ENCODE peak calls at places on chromosome 11, in seven cellular contexts. M is fibroblast of lung, X is GM23248, V is lower lobe of right lung, B is IMR-90, N is brain microvascular endothelial cell, D is colonic mucosa. O is an unnamed sample. For H3K27me3, the result is how much of the 10 kb centered on the place peaks cover.

GRCh38 chr11:109075976-109076375 is 346.0 kb upstream of the C11orf87 start:
- DNase-seq in M (no peak), X (no peak), V (no peak), B (no peak), N (no peak), D (no peak), O (no peak)

GRCh38 chr11:86931059-86931964 is 23.9 kb downstream of the FZD4 start:
- DNase-seq in M (no peak), X (no peak), V (no peak), B (peak), N (no peak), D (no peak), O (no peak)

GRCh38 chr11:18618341-18619025 is 15.7 kb downstream of the SPTY2D1 start:
- DNase-seq in M (peak), X (peak), V (no peak), B (peak), N (peak), D (no peak), O (no peak)

GRCh38 chr11:11215944-11216343 is 137.1 kb downstream of the CSNK2A3 start:
- DNase-seq in M (no peak), X (no peak), V (no peak), B (no peak), N (no peak), D (no peak), O (no peak)

GRCh38 chr11:46386674-46387073 is 4.9 kb downstream of the CHRM4 start:
- DNase-seq in M (peak), X (peak), V (no peak), B (peak), N (no peak), D (no peak), O (no peak)

GRCh38 chr11:71294846-71295600 is 42.6 kb upstream of the SHANK2 start:
- DNase-seq in M (no peak), X (no peak), V (no peak), B (no peak), N (no peak), D (peak), O (no peak)

GRCh38 chr11:11706022-11706421 is 84.2 kb upstream of the GALNT18 start:
- DNase-seq in M (no peak), X (peak), V (no peak), B (no peak), N (no peak), D (no peak), O (no peak)

GRCh38 chr11:615453-616319 is at the start of gene IRF7:
- DNase-seq in M (peak), X (peak), V (peak), B (peak), N (peak), D (peak), O (peak)

GRCh38 chr11:100759106-100759505 is 72.0 kb downstream of the ARHGAP42 start:
- DNase-seq in M (no peak), X (no peak), V (no peak), B (no peak), N (no peak), D (peak), O (no peak)

GRCh38 chr11:81237139-81237538 is 1496.5 kb downstream of the FAM181B start:
- DNase-seq in M (peak), X (peak), V (no peak), B (peak), N (peak), D (peak), O (no peak)

GRCh38 chr11:94315664-94316063 is 11.3 kb downstream of the IZUMO1R start:
- DNase-seq in M (peak), X (peak), V (no peak), B (peak), N (peak), D (no peak), O (peak)

GRCh38 chr11:133134561-133135173 is 397.6 kb downstream of the OPCML start:
- DNase-seq in M (peak), X (peak), V (peak), B (peak), N (peak), D (peak), O (no peak)

GRCh38 chr11:11155962-11156815 is 196.9 kb downstream of the CSNK2A3 start:
- DNase-seq in M (no peak), X (no peak), V (no peak), B (no peak), N (no peak), D (no peak), O (no peak)

GRCh38 chr11:34680918-34681554 is 60.1 kb downstream of the EHF start:
- DNase-seq in M (peak), X (peak), V (no peak), B (peak), N (peak), D (no peak), O (no peak)

GRCh38 chr11:121829159-121829643 is 286.8 kb downstream of the BLID start:
- DNase-seq in M (peak), X (peak), V (no peak), B (peak), N (peak), D (no peak), O (no peak)

GRCh38 chr11:67316882-67317364 is 13.6 kb downstream of the SSH3 start:
- DNase-seq in M (peak), X (peak), V (no peak), B (peak), N (peak), D (no peak), O (no peak)

GRCh38 chr11:61512435-61512834 is 3.9 kb downstream of the LRRC10B start:
- DNase-seq in M (no peak), X (no peak), V (no peak), B (no peak), N (no peak), D (no peak), O (no peak)

GRCh38 chr11:46382644-46383403 is 1.4 kb downstream of the MDK start:
- DNase-seq in M (peak), X (peak), V (no peak), B (peak), N (no peak), D (peak), O (no peak)

GRCh38 chr11:69584160-69584559 is 56.8 kb upstream of the CCND1 start:
- DNase-seq in M (no peak), X (no peak), V (no peak), B (no peak), N (no peak), D (no peak), O (no peak)

GRCh38 chr11:68661697-68662603 is 22.4 kb upstream of the GAL start:
- DNase-seq in M (peak), X (no peak), V (no peak), B (peak), N (no peak), D (no peak), O (no peak)

GRCh38 chr11:77073328-77074001 is 6.7 kb downstream of the CAPN5 start:
- DNase-seq in M (peak), X (peak), V (peak), B (peak), N (peak), D (peak), O (peak)

GRCh38 chr11:19793356-19793755 is 80.7 kb downstream of the NAV2 start:
- DNase-seq in M (no peak), X (no peak), V (no peak), B (no peak), N (no peak), D (peak), O (no peak)

GRCh38 chr11:412641-413119 is 2.1 kb downstream of the SIGIRR start:
- DNase-seq in M (no peak), X (no peak), V (peak), B (no peak), N (no peak), D (no peak), O (no peak)

GRCh38 chr11:87063982-87064381 is 26.2 kb downstream of the TMEM135 start:
- DNase-seq in M (peak), X (peak), V (no peak), B (peak), N (peak), D (no peak), O (no peak)

GRCh38 chr11:57980201-57980600 is 43.5 kb upstream of the OR9Q1 start:
- DNase-seq in M (no peak), X (no peak), V (no peak), B (no peak), N (no peak), D (no peak), O (no peak)
- H3K27ac ChIP-seq in M (no peak), X (no peak), V (no peak), B (no peak), N (no peak), D (no peak), O (no peak)

GRCh38 chr11:1637628-1638027 is 8.1 kb downstream of the KRTAP5-5 start:
- DNase-seq in M (no peak), X (no peak), V (no peak), B (no peak), N (no peak), D (no peak), O (no peak)
- H3K27me3 ChIP-seq in M (under half), X (half or more), V (under half), B (half or more), N (under half), D (under half), O (under half)

GRCh38 chr11:28366549-28367341 is 258.6 kb downstream of the METTL15 start:
- DNase-seq in M (peak), X (no peak), V (no peak), B (peak), N (peak), D (no peak), O (no peak)
- H3K27ac ChIP-seq in M (no peak), X (no peak), V (no peak), B (no peak), N (no peak), D (no peak), O (no peak)

GRCh38 chr11:124873980-124874379 is 8.7 kb downstream of the ROBO3 start:
- DNase-seq in M (no peak), X (no peak), V (no peak), B (no peak), N (no peak), D (no peak), O (no peak)

GRCh38 chr11:124870430-124870829 is 5.2 kb downstream of the ROBO3 start:
- DNase-seq in M (no peak), X (no peak), V (no peak), B (no peak), N (no peak), D (no peak), O (no peak)

GRCh38 chr11:124872280-124872679 is 7.0 kb downstream of the ROBO3 start:
- DNase-seq in M (no peak), X (no peak), V (no peak), B (no peak), N (no peak), D (no peak), O (no peak)

GRCh38 chr11:124874571-124875255 is 9.5 kb downstream of the ROBO3 start:
- DNase-seq in M (no peak), X (no peak), V (no peak), B (no peak), N (no peak), D (no peak), O (no peak)

GRCh38 chr11:124872741-124873140 is 7.5 kb downstream of the ROBO3 start:
- DNase-seq in M (no peak), X (no peak), V (no peak), B (no peak), N (no peak), D (no peak), O (no peak)
- H3K27me3 ChIP-seq in M (under half), X (under half), V (half or more), B (half or more), N (under half), D (under half), O (under half)

DNA sequence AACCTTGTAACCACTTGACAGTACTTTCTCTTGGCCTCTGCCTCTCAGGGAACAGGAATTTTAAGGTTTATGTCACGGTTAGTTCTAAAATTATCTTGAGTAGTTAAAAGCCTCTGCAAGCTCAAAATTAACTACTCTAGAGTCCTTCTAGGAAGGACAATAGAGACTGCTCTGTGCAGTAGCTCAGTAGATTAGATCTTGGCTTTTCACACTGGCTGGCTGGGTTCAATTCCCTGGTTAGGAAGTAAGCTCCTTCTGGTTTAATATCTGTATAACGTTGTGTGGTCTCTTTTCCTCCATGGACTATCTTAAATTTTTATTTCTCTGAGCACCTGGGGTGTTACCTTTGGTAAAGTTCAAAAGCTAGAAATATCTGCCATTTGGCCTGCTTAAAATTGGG is 109.2 kb downstream of the AASDHPPT start:
- DNase-seq in M (no peak), X (peak), V (no peak), B (no peak), N (no peak), D (no peak), O (no peak)
- H3K27ac ChIP-seq in M (no peak), X (no peak), V (no peak), B (no peak), N (no peak), D (no peak), O (no peak)

DNA sequence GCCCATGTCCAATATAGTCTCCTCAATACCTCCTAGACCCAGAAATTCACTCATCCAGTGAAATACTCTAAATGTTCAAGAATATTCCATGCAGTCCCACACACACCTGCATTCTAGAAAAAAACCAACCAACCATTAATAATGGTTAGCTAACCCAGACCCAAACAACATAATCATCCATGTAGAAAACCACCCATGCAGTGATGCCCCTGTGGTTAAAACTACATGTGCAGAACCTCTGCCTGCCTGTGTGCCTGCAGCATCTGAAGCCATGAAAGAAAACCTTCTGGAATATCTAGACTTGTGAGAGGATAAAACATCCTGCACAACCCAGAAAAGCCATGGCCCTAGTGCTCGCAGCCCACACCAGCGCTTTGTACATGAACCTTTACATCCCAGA is 47.8 kb downstream of the SLC22A12 start:
- DNase-seq in M (no peak), X (no peak), V (no peak), B (no peak), N (no peak), D (no peak), O (no peak)
- H3K27me3 ChIP-seq in M (under half), X (under half), V (half or more), B (half or more), N (half or more), D (under half), O (under half)

DNA sequence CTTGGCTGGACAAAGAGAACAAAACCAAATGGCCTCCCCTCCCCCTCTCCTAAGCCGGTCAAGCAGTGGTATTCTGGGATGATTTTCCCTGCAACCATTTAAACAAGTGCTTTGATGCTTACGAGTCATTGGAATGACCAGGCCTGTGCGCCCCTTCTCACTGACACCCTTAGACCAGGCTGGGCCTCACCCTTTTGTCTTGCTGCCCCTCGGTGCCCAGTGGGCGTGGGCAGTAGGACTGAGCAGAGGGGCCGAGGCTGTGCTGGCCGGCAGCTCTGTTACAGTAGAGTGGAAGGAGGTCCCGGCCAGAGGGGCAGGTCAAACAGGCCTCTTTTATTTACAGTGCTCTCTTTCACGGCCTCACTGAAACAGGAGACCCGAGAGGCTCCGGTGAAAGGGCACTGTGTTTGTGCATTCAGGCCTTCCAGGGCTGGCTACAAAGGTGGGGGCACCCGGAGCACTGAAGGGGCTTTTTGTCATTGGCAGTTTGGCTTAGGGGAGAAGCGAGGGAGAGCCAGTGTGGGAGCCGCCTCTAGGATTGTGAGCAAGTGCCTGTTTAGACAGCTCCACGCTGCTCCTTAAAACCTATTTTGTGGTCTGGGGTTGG is 32.4 kb downstream of the ZBTB16 start:
- DNase-seq in M (no peak), X (no peak), V (no peak), B (no peak), N (no peak), D (no peak), O (no peak)
- H3K27ac ChIP-seq in M (no peak), X (no peak), V (peak), B (no peak), N (no peak), D (no peak), O (peak)

O was measured in uterus.